ENCODE peak calls at places on chromosomes 1 and 21, in eight cellular contexts. One of them, this sample, is unnamed.

GRCh38 chr1:17539526-17540254 is at the start of gene ARHGEF10L:
- DNase-seq in NCI-H2029: no peak
- DNase-seq in progenitor cell of endocrine pancreas: peak; percentile 31
- DNase-seq in GM23248: peak; percentile 79
- DNase-seq in heart left ventricle: peak; percentile 72
- DNase-seq in stimulated activated CD8-positive, alpha-beta memory T cell treated with anti-CD3 and anti-CD28 coated beads, Interleukin-4, amount 100 ng/mL, for 24 hours: no peak
- DNase-seq in activated CD4-positive, alpha-beta memory T cell treated with anti-CD3 and anti-CD28 coated beads, Interleukin-2, amount 10 ng/mL, durations not matched to agents 7 days and 5 days: no peak
- DNase-seq in GM20000: peak; percentile 56
- DNase-seq in this sample: no peak

GRCh38 chr1:10598088-10598712 is 123.5 kb downstream of the PEX14 start:
- DNase-seq in NCI-H2029: peak; percentile 65
- DNase-seq in progenitor cell of endocrine pancreas: no peak
- DNase-seq in GM23248: no peak
- DNase-seq in heart left ventricle: no peak
- DNase-seq in stimulated activated CD8-positive, alpha-beta memory T cell treated with anti-CD3 and anti-CD28 coated beads, Interleukin-4, amount 100 ng/mL, for 24 hours: no peak
- DNase-seq in activated CD4-positive, alpha-beta memory T cell treated with anti-CD3 and anti-CD28 coated beads, Interleukin-2, amount 10 ng/mL, durations not matched to agents 7 days and 5 days: no peak
- DNase-seq in GM20000: no peak
- DNase-seq in this sample: no peak

GRCh38 chr1:97906567-97907228 is 14.1 kb downstream of the DPYD start:
- DNase-seq in NCI-H2029: no peak
- DNase-seq in progenitor cell of endocrine pancreas: no peak
- DNase-seq in GM23248: peak; percentile 97
- DNase-seq in heart left ventricle: peak; percentile 55
- DNase-seq in stimulated activated CD8-positive, alpha-beta memory T cell treated with anti-CD3 and anti-CD28 coated beads, Interleukin-4, amount 100 ng/mL, for 24 hours: no peak
- DNase-seq in activated CD4-positive, alpha-beta memory T cell treated with anti-CD3 and anti-CD28 coated beads, Interleukin-2, amount 10 ng/mL, durations not matched to agents 7 days and 5 days: no peak
- DNase-seq in GM20000: no peak
- DNase-seq in this sample: no peak

GRCh38 chr21:15966216-15966615 is 236.4 kb downstream of the USP25 start:
- DNase-seq in NCI-H2029: no peak
- DNase-seq in progenitor cell of endocrine pancreas: no peak
- DNase-seq in GM23248: no peak
- DNase-seq in heart left ventricle: no peak
- DNase-seq in stimulated activated CD8-positive, alpha-beta memory T cell treated with anti-CD3 and anti-CD28 coated beads, Interleukin-4, amount 100 ng/mL, for 24 hours: no peak
- DNase-seq in activated CD4-positive, alpha-beta memory T cell treated with anti-CD3 and anti-CD28 coated beads, Interleukin-2, amount 10 ng/mL, durations not matched to agents 7 days and 5 days: no peak
- DNase-seq in GM20000: no peak
- DNase-seq in this sample: no peak

GRCh38 chr1:14958249-14959215 is 195.0 kb upstream of the TMEM51 start:
- DNase-seq in NCI-H2029: no peak
- DNase-seq in progenitor cell of endocrine pancreas: no peak
- DNase-seq in GM23248: no peak
- DNase-seq in heart left ventricle: no peak
- DNase-seq in stimulated activated CD8-positive, alpha-beta memory T cell treated with anti-CD3 and anti-CD28 coated beads, Interleukin-4, amount 100 ng/mL, for 24 hours: no peak
- DNase-seq in activated CD4-positive, alpha-beta memory T cell treated with anti-CD3 and anti-CD28 coated beads, Interleukin-2, amount 10 ng/mL, durations not matched to agents 7 days and 5 days: no peak
- DNase-seq in GM20000: no peak
- DNase-seq in this sample: no peak

GRCh38 chr1:28233264-28233606 is 406 bp upstream of the DNAJC8 start:
- DNase-seq in NCI-H2029: no peak
- DNase-seq in progenitor cell of endocrine pancreas: no peak
- DNase-seq in GM23248: no peak
- DNase-seq in heart left ventricle: no peak
- DNase-seq in stimulated activated CD8-positive, alpha-beta memory T cell treated with anti-CD3 and anti-CD28 coated beads, Interleukin-4, amount 100 ng/mL, for 24 hours: no peak
- DNase-seq in activated CD4-positive, alpha-beta memory T cell treated with anti-CD3 and anti-CD28 coated beads, Interleukin-2, amount 10 ng/mL, durations not matched to agents 7 days and 5 days: no peak
- DNase-seq in GM20000: no peak
- DNase-seq in this sample: no peak

GRCh38 chr1:64320470-64320869 is 117.0 kb downstream of the UBE2U start:
- DNase-seq in NCI-H2029: no peak
- DNase-seq in progenitor cell of endocrine pancreas: no peak
- DNase-seq in GM23248: peak; percentile 34
- DNase-seq in heart left ventricle: no peak
- DNase-seq in stimulated activated CD8-positive, alpha-beta memory T cell treated with anti-CD3 and anti-CD28 coated beads, Interleukin-4, amount 100 ng/mL, for 24 hours: no peak
- DNase-seq in activated CD4-positive, alpha-beta memory T cell treated with anti-CD3 and anti-CD28 coated beads, Interleukin-2, amount 10 ng/mL, durations not matched to agents 7 days and 5 days: no peak
- DNase-seq in GM20000: no peak
- DNase-seq in this sample: no peak

GRCh38 chr1:8463144-8463927 is 145.4 kb downstream of the SLC45A1 start:
- DNase-seq in NCI-H2029: peak; percentile 48
- DNase-seq in progenitor cell of endocrine pancreas: no peak
- DNase-seq in GM23248: peak; percentile 67
- DNase-seq in heart left ventricle: no peak
- DNase-seq in stimulated activated CD8-positive, alpha-beta memory T cell treated with anti-CD3 and anti-CD28 coated beads, Interleukin-4, amount 100 ng/mL, for 24 hours: no peak
- DNase-seq in activated CD4-positive, alpha-beta memory T cell treated with anti-CD3 and anti-CD28 coated beads, Interleukin-2, amount 10 ng/mL, durations not matched to agents 7 days and 5 days: no peak
- DNase-seq in GM20000: no peak
- DNase-seq in this sample: no peak

GRCh38 chr1:25809283-25809926 is 9.4 kb downstream of the SELENON start:
- DNase-seq in NCI-H2029: no peak
- DNase-seq in progenitor cell of endocrine pancreas: no peak
- DNase-seq in GM23248: no peak
- DNase-seq in heart left ventricle: peak; percentile 62
- DNase-seq in stimulated activated CD8-positive, alpha-beta memory T cell treated with anti-CD3 and anti-CD28 coated beads, Interleukin-4, amount 100 ng/mL, for 24 hours: no peak
- DNase-seq in activated CD4-positive, alpha-beta memory T cell treated with anti-CD3 and anti-CD28 coated beads, Interleukin-2, amount 10 ng/mL, durations not matched to agents 7 days and 5 days: no peak
- DNase-seq in GM20000: no peak
- DNase-seq in this sample: peak; percentile 52

GRCh38 chr1:175889848-175890247 is 146.5 kb upstream of the TNR start:
- DNase-seq in NCI-H2029: no peak
- DNase-seq in progenitor cell of endocrine pancreas: no peak
- DNase-seq in GM23248: no peak
- DNase-seq in heart left ventricle: no peak
- DNase-seq in stimulated activated CD8-positive, alpha-beta memory T cell treated with anti-CD3 and anti-CD28 coated beads, Interleukin-4, amount 100 ng/mL, for 24 hours: no peak
- DNase-seq in activated CD4-positive, alpha-beta memory T cell treated with anti-CD3 and anti-CD28 coated beads, Interleukin-2, amount 10 ng/mL, durations not matched to agents 7 days and 5 days: no peak
- DNase-seq in GM20000: no peak
- DNase-seq in this sample: no peak

GRCh38 chr1:110380667-110381283 is 10.1 kb downstream of the SLC16A4 start:
- DNase-seq in NCI-H2029: no peak
- DNase-seq in progenitor cell of endocrine pancreas: no peak
- DNase-seq in GM23248: peak; percentile 34
- DNase-seq in heart left ventricle: no peak
- DNase-seq in stimulated activated CD8-positive, alpha-beta memory T cell treated with anti-CD3 and anti-CD28 coated beads, Interleukin-4, amount 100 ng/mL, for 24 hours: no peak
- DNase-seq in activated CD4-positive, alpha-beta memory T cell treated with anti-CD3 and anti-CD28 coated beads, Interleukin-2, amount 10 ng/mL, durations not matched to agents 7 days and 5 days: no peak
- DNase-seq in GM20000: no peak
- DNase-seq in this sample: no peak

GRCh38 chr1:235709018-235709417 is 59.4 kb upstream of the GNG4 start:
- DNase-seq in NCI-H2029: no peak
- DNase-seq in progenitor cell of endocrine pancreas: no peak
- DNase-seq in GM23248: no peak
- DNase-seq in heart left ventricle: no peak
- DNase-seq in stimulated activated CD8-positive, alpha-beta memory T cell treated with anti-CD3 and anti-CD28 coated beads, Interleukin-4, amount 100 ng/mL, for 24 hours: no peak
- DNase-seq in activated CD4-positive, alpha-beta memory T cell treated with anti-CD3 and anti-CD28 coated beads, Interleukin-2, amount 10 ng/mL, durations not matched to agents 7 days and 5 days: no peak
- DNase-seq in GM20000: no peak
- DNase-seq in this sample: no peak

GRCh38 chr1:21451212-21451611 is 11.3 kb downstream of the NBPF3 start:
- DNase-seq in NCI-H2029: no peak
- DNase-seq in progenitor cell of endocrine pancreas: no peak
- DNase-seq in GM23248: peak; percentile 78
- DNase-seq in heart left ventricle: no peak
- DNase-seq in stimulated activated CD8-positive, alpha-beta memory T cell treated with anti-CD3 and anti-CD28 coated beads, Interleukin-4, amount 100 ng/mL, for 24 hours: no peak
- DNase-seq in activated CD4-positive, alpha-beta memory T cell treated with anti-CD3 and anti-CD28 coated beads, Interleukin-2, amount 10 ng/mL, durations not matched to agents 7 days and 5 days: no peak
- DNase-seq in GM20000: no peak
- DNase-seq in this sample: no peak

GRCh38 chr1:59005491-59006308 is 221.9 kb upstream of the JUN start:
- DNase-seq in NCI-H2029: no peak
- DNase-seq in progenitor cell of endocrine pancreas: no peak
- DNase-seq in GM23248: no peak
- DNase-seq in heart left ventricle: no peak
- DNase-seq in stimulated activated CD8-positive, alpha-beta memory T cell treated with anti-CD3 and anti-CD28 coated beads, Interleukin-4, amount 100 ng/mL, for 24 hours: no peak
- DNase-seq in activated CD4-positive, alpha-beta memory T cell treated with anti-CD3 and anti-CD28 coated beads, Interleukin-2, amount 10 ng/mL, durations not matched to agents 7 days and 5 days: no peak
- DNase-seq in GM20000: peak; percentile 28
- DNase-seq in this sample: no peak

GRCh38 chr1:25724201-25724600 is 75.8 kb upstream of the SELENON start:
- DNase-seq in NCI-H2029: no peak
- DNase-seq in progenitor cell of endocrine pancreas: no peak
- DNase-seq in GM23248: no peak
- DNase-seq in heart left ventricle: no peak
- DNase-seq in stimulated activated CD8-positive, alpha-beta memory T cell treated with anti-CD3 and anti-CD28 coated beads, Interleukin-4, amount 100 ng/mL, for 24 hours: no peak
- DNase-seq in activated CD4-positive, alpha-beta memory T cell treated with anti-CD3 and anti-CD28 coated beads, Interleukin-2, amount 10 ng/mL, durations not matched to agents 7 days and 5 days: no peak
- DNase-seq in GM20000: no peak
- DNase-seq in this sample: no peak

GRCh38 chr1:14263207-14263606 is 335.3 kb upstream of the KAZN start:
- DNase-seq in NCI-H2029: no peak
- DNase-seq in progenitor cell of endocrine pancreas: no peak
- DNase-seq in GM23248: no peak
- DNase-seq in heart left ventricle: no peak
- DNase-seq in stimulated activated CD8-positive, alpha-beta memory T cell treated with anti-CD3 and anti-CD28 coated beads, Interleukin-4, amount 100 ng/mL, for 24 hours: no peak
- DNase-seq in activated CD4-positive, alpha-beta memory T cell treated with anti-CD3 and anti-CD28 coated beads, Interleukin-2, amount 10 ng/mL, durations not matched to agents 7 days and 5 days: no peak
- DNase-seq in GM20000: no peak
- DNase-seq in this sample: no peak

GRCh38 chr21:16193758-16194606 is 464.2 kb downstream of the USP25 start:
- DNase-seq in NCI-H2029: no peak
- DNase-seq in progenitor cell of endocrine pancreas: no peak
- DNase-seq in GM23248: peak; percentile 86
- DNase-seq in heart left ventricle: peak; percentile 71
- DNase-seq in stimulated activated CD8-positive, alpha-beta memory T cell treated with anti-CD3 and anti-CD28 coated beads, Interleukin-4, amount 100 ng/mL, for 24 hours: no peak
- DNase-seq in activated CD4-positive, alpha-beta memory T cell treated with anti-CD3 and anti-CD28 coated beads, Interleukin-2, amount 10 ng/mL, durations not matched to agents 7 days and 5 days: no peak
- DNase-seq in GM20000: peak; percentile 9
- DNase-seq in this sample: no peak

GRCh38 chr1:31934706-31935629 is 3.2 kb downstream of the PTP4A2 start:
- DNase-seq in NCI-H2029: no peak
- DNase-seq in progenitor cell of endocrine pancreas: no peak
- DNase-seq in GM23248: peak; percentile 83
- DNase-seq in heart left ventricle: no peak
- DNase-seq in stimulated activated CD8-positive, alpha-beta memory T cell treated with anti-CD3 and anti-CD28 coated beads, Interleukin-4, amount 100 ng/mL, for 24 hours: no peak
- DNase-seq in activated CD4-positive, alpha-beta memory T cell treated with anti-CD3 and anti-CD28 coated beads, Interleukin-2, amount 10 ng/mL, durations not matched to agents 7 days and 5 days: no peak
- DNase-seq in GM20000: no peak
- DNase-seq in this sample: no peak

GRCh38 chr1:241485554-241485992 is 34.0 kb downstream of the FH start:
- DNase-seq in NCI-H2029: peak; percentile 49
- DNase-seq in progenitor cell of endocrine pancreas: no peak
- DNase-seq in GM23248: peak; percentile 32
- DNase-seq in heart left ventricle: no peak
- DNase-seq in stimulated activated CD8-positive, alpha-beta memory T cell treated with anti-CD3 and anti-CD28 coated beads, Interleukin-4, amount 100 ng/mL, for 24 hours: no peak
- DNase-seq in activated CD4-positive, alpha-beta memory T cell treated with anti-CD3 and anti-CD28 coated beads, Interleukin-2, amount 10 ng/mL, durations not matched to agents 7 days and 5 days: no peak
- DNase-seq in GM20000: peak; percentile 33
- DNase-seq in this sample: peak; percentile 5

GRCh38 chr1:196209983-196210382 is 398.3 kb downstream of the KCNT2 start:
- DNase-seq in NCI-H2029: no peak
- DNase-seq in progenitor cell of endocrine pancreas: no peak
- DNase-seq in GM23248: peak; percentile 57
- DNase-seq in heart left ventricle: no peak
- DNase-seq in stimulated activated CD8-positive, alpha-beta memory T cell treated with anti-CD3 and anti-CD28 coated beads, Interleukin-4, amount 100 ng/mL, for 24 hours: no peak
- DNase-seq in activated CD4-positive, alpha-beta memory T cell treated with anti-CD3 and anti-CD28 coated beads, Interleukin-2, amount 10 ng/mL, durations not matched to agents 7 days and 5 days: no peak
- DNase-seq in GM20000: no peak
- DNase-seq in this sample: no peak